ENCODE peak calls at places on chromosomes 6 and 20, in eight cellular contexts. U is thyroid gland, N is psoas muscle, K is small intestine, I is upper lobe of right lung, D is ovary, M is colonic mucosa, O is heart right ventricle. L is an unnamed sample.

GRCh38 chr6:97150932-97151331 is 132.1 kb downstream of the MMS22L start:
- DNase-seq in U (no peak), N (no peak), K (no peak), I (no peak), D (no peak), M (no peak), O (no peak), L (no peak)

GRCh38 chr20:57698191-57698866 is 11.5 kb downstream of the PMEPA1 start:
- DNase-seq in U (no peak), N (no peak), K (peak; percentile 98), I (no peak), D (no peak), M (peak; percentile 81), O (no peak), L (no peak)

GRCh38 chr6:134864558-134864957 is 85.3 kb downstream of the ALDH8A1 start:
- DNase-seq in U (no peak), N (no peak), K (no peak), I (no peak), D (no peak), M (no peak), O (no peak), L (no peak)

GRCh38 chr6:85866373-85866740 is 223.7 kb upstream of the SYNCRIP start:
- DNase-seq in U (no peak), N (no peak), K (peak; percentile 2), I (no peak), D (no peak), M (no peak), O (no peak), L (no peak)

GRCh38 chr6:127058027-127058426 is 60.4 kb upstream of the RSPO3 start:
- DNase-seq in U (no peak), N (no peak), K (no peak), I (no peak), D (no peak), M (no peak), O (no peak), L (no peak)

GRCh38 chr6:134908906-134909516 is 40.9 kb downstream of the ALDH8A1 start:
- DNase-seq in U (peak; percentile 19), N (peak; percentile 90), K (no peak), I (no peak), D (peak; percentile 64), M (peak; percentile 32), O (peak; percentile 34), L (peak; percentile 80)

GRCh38 chr6:31836036-31836675 is 8.6 kb downstream of the HSPA1B start:
- DNase-seq in U (peak; percentile 86), N (no peak), K (no peak), I (no peak), D (peak; percentile 27), M (peak; percentile 29), O (no peak), L (no peak)

GRCh38 chr6:11804135-11804534 is 25.5 kb upstream of the ADTRP start:
- DNase-seq in U (no peak), N (no peak), K (no peak), I (no peak), D (no peak), M (no peak), O (no peak), L (no peak)

GRCh38 chr6:71408966-71409723 is 120.5 kb downstream of the OGFRL1 start:
- DNase-seq in U (no peak), N (no peak), K (no peak), I (no peak), D (no peak), M (no peak), O (no peak), L (no peak)

GRCh38 chr6:75528423-75528822 is 34.8 kb upstream of the FILIP1 start:
- DNase-seq in U (no peak), N (no peak), K (no peak), I (no peak), D (no peak), M (no peak), O (no peak), L (no peak)

GRCh38 chr20:1952737-1953530 is 40.9 kb downstream of the PDYN start:
- DNase-seq in U (no peak), N (no peak), K (peak; percentile 27), I (no peak), D (no peak), M (no peak), O (no peak), L (no peak)

GRCh38 chr20:54914995-54915394 is 439.6 kb downstream of the DOK5 start:
- DNase-seq in U (no peak), N (no peak), K (no peak), I (no peak), D (no peak), M (no peak), O (no peak), L (no peak)

GRCh38 chr20:42346771-42347170 is 728.6 kb upstream of the CHD6 start:
- DNase-seq in U (no peak), N (no peak), K (no peak), I (no peak), D (no peak), M (no peak), O (no peak), L (no peak)

GRCh38 chr6:12751694-12752304 is 35.2 kb downstream of the PHACTR1 start:
- DNase-seq in U (peak; percentile 38), N (peak; percentile 59), K (peak; percentile 33), I (no peak), D (peak; percentile 30), M (peak; percentile 27), O (peak; percentile 43), L (no peak)

GRCh38 chr6:10722820-10723651 is at the start of gene TMEM14C:
- DNase-seq in U (peak; percentile 100), N (peak; percentile 100), K (peak; percentile 98), I (peak; percentile 100), D (peak; percentile 98), M (peak; percentile 99), O (peak; percentile 99), L (peak; percentile 100)

GRCh38 chr6:8113260-8113659 is 10.9 kb upstream of the EEF1E1 start:
- DNase-seq in U (no peak), N (no peak), K (no peak), I (no peak), D (no peak), M (no peak), O (no peak), L (no peak)

GRCh38 chr6:132817554-132818403 is 3.4 kb downstream of the RPS12 start:
- DNase-seq in U (no peak), N (no peak), K (no peak), I (no peak), D (no peak), M (no peak), O (no peak), L (no peak)

GRCh38 chr20:44017905-44018683 is 103.4 kb downstream of the TOX2 start:
- DNase-seq in U (peak; percentile 45), N (no peak), K (peak; percentile 94), I (peak; percentile 80), D (no peak), M (peak; percentile 96), O (no peak), L (peak; percentile 80)

GRCh38 chr20:19354950-19355349 is 142.5 kb downstream of the SLC24A3 start:
- DNase-seq in U (no peak), N (no peak), K (no peak), I (no peak), D (no peak), M (no peak), O (no peak), L (no peak)

GRCh38 chr6:37244430-37245310 is 12.9 kb upstream of the TBC1D22B start:
- DNase-seq in U (peak; percentile 88), N (peak; percentile 73), K (peak; percentile 32), I (peak; percentile 70), D (peak; percentile 87), M (peak; percentile 77), O (peak; percentile 51), L (peak; percentile 91)
- H3K27ac ChIP-seq in U (peak overlapping the region; percentile 88), N (peak overlapping the region; percentile 88), K (no peak overlapping the region), I (peak overlapping the region; percentile 90), D (peak overlapping the region; percentile 35), M (peak overlapping the region; percentile 74), O (peak overlapping the region; percentile 61), L (peak overlapping the region; percentile 79)

GRCh38 chr6:52558266-52559000 is 18.4 kb downstream of the TRAM2 start:
- DNase-seq in U (no peak), N (no peak), K (no peak), I (no peak), D (no peak), M (no peak), O (no peak), L (no peak)
- H3K4me3 ChIP-seq in U (no peak overlapping the region), N (no peak overlapping the region), K (no peak overlapping the region), I (no peak overlapping the region), D (no peak overlapping the region), M (no peak overlapping the region), O (no peak overlapping the region), L (no peak overlapping the region)

DNA sequence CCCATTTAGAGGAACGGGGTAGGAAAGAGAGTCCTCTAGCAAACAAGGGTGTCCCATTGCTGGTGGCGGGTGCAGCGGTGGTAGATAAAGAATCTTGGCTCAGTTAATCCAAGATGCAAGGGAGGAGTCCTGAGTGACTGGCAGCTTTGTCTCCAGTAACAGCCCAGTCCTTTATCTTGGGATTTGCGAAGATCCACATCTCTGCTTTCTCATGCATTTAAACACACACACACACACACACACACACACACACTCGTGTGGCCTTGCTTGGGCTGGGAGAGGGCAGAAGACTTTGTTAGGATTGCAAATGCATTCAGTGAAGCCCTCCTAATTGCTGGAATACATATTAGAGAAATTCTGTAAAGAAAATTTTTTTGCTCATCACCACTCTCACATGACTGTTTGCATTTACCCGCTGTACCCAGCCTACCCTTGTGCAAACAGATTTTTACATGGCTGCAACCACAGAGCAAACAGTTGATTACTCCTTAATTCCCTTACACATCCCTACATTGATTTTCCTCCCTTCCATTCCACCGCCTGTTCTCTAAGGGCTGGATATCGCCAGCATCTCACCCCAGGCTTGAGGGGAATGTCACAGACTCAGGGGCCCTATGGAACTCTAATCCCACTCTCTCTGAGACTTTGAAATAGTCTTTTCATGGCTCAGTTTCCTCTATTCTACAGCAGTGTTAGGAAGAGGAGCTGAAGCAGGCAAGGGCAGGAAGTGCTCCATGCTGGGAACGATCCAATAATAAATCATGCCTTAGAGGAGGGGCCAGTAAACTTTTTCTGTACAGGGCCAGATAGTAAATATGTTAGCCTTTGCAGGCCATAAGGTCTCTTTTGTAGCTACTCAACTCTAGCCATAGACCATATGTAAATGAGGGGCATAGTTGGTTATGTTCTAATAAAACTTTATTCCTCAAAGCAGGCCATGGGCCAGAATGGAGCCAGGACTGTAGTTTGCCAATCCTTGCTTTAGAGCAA is 3.5 kb downstream of the C6orf132 start:
- DNase-seq in U (no peak), N (no peak), K (peak; percentile 61), I (no peak), D (no peak), M (peak; percentile 44), O (no peak), L (no peak)
- H3K27ac ChIP-seq in U (no peak overlapping the region), N (no peak overlapping the region), K (peak overlapping the region; percentile 97), I (no peak overlapping the region), D (no peak overlapping the region), M (peak overlapping the region; percentile 85), O (no peak overlapping the region), L (no peak overlapping the region)

DNA sequence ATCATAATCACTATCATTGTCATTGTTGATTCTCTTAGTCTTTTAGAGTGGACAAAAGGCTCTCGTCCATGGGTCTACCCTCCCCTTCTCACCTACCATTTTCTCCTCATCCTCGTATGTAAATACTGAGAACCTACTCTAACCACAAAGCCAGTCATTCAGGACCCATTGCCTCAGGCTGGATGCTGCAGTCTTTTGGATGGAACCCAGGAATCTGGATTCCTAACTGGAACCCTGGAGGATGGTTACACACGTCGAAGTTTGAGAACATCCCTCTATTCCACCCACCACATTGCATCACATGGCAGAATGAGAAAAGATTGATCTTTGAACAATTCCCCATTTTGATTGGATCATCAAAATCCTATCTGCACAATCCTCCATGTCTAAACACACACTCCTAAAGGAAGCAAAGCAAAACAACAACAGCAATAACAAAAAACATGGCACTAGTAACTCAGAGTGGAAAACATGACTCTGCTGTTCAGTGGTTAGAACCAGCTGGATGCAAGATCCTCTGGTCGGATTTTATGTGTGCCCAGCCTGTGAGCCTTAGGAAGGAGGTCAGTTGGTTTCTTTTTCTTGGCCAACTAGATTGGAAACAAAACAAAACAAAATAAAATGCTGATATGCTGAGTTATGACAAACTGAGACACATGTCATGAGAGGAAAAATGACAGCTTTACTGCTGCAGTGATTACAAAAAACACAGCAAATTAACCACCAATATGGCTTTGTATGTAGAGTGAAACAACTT is 38.0 kb downstream of the TSHZ2 start:
- DNase-seq in U (no peak), N (no peak), K (no peak), I (no peak), D (no peak), M (no peak), O (no peak), L (no peak)
- H3K4me3 ChIP-seq in U (no peak overlapping the region), N (no peak overlapping the region), K (no peak overlapping the region), I (no peak overlapping the region), D (no peak overlapping the region), M (no peak overlapping the region), O (no peak overlapping the region), L (no peak overlapping the region)